ENCODE peak calls at places on chromosomes 7 and 10, in seven cellular contexts. E is transverse colon, L is bronchial epithelial cell, G is HFF-Myc, A is A673, Z is IMR-90, D is tibial nerve. N is an unnamed sample.

GRCh38 chr7:70470751-70471150 is 661.2 kb upstream of the GALNT17 start:
- DNase-seq in E (peak), L (no peak), G (no peak), A (no peak), Z (no peak), D (no peak), N (no peak)

GRCh38 chr10:86139066-86139657 is 227.4 kb downstream of the GRID1 start:
- DNase-seq in E (no peak), L (no peak), G (no peak), A (peak), Z (no peak), D (no peak), N (peak)

GRCh38 chr10:88819290-88819689 is 16.8 kb downstream of the LIPM start:
- DNase-seq in E (no peak), L (no peak), G (no peak), A (peak), Z (peak), D (no peak), N (no peak)

GRCh38 chr7:38245409-38245982 is 27.9 kb downstream of the TARP start:
- DNase-seq in E (no peak), L (no peak), G (no peak), A (no peak), Z (no peak), D (no peak), N (no peak)

GRCh38 chr10:4048245-4048864 is 263.3 kb upstream of the KLF6 start:
- DNase-seq in E (no peak), L (no peak), G (no peak), A (no peak), Z (no peak), D (no peak), N (no peak)

GRCh38 chr7:95989301-95989700 is 216.9 kb downstream of the DYNC1I1 start:
- DNase-seq in E (no peak), L (peak), G (no peak), A (no peak), Z (no peak), D (no peak), N (no peak)

GRCh38 chr7:39589323-39590111 is 23.3 kb downstream of the YAE1 start:
- DNase-seq in E (no peak), L (peak), G (peak), A (peak), Z (peak), D (peak), N (peak)

GRCh38 chr10:101139421-101139911 is 8.4 kb downstream of the TLX1 start:
- DNase-seq in E (no peak), L (no peak), G (no peak), A (no peak), Z (no peak), D (no peak), N (no peak)

GRCh38 chr10:120891367-120891766 is 40.2 kb downstream of the WDR11 start:
- DNase-seq in E (no peak), L (no peak), G (no peak), A (peak), Z (peak), D (no peak), N (no peak)

GRCh38 chr10:5999440-6000165 is 22.3 kb upstream of the IL15RA start:
- DNase-seq in E (no peak), L (no peak), G (no peak), A (no peak), Z (no peak), D (no peak), N (no peak)

GRCh38 chr10:79086822-79087221 is 18.1 kb downstream of the ZMIZ1 start:
- DNase-seq in E (no peak), L (no peak), G (no peak), A (no peak), Z (no peak), D (no peak), N (no peak)

GRCh38 chr7:22329816-22330524 is 27.0 kb downstream of the RAPGEF5 start:
- DNase-seq in E (peak), L (no peak), G (no peak), A (no peak), Z (no peak), D (no peak), N (no peak)

GRCh38 chr7:112400141-112400540 is 50.1 kb upstream of the IFRD1 start:
- DNase-seq in E (no peak), L (no peak), G (no peak), A (no peak), Z (peak), D (no peak), N (no peak)

GRCh38 chr10:62244785-62245595 is 23.7 kb downstream of the RTKN2 start:
- DNase-seq in E (peak), L (peak), G (peak), A (peak), Z (peak), D (peak), N (peak)

GRCh38 chr10:62239994-62240393 is 28.6 kb downstream of the RTKN2 start:
- DNase-seq in E (no peak), L (no peak), G (peak), A (no peak), Z (no peak), D (no peak), N (no peak)

GRCh38 chr10:62244088-62244487 is 24.6 kb downstream of the RTKN2 start:
- DNase-seq in E (no peak), L (no peak), G (no peak), A (no peak), Z (no peak), D (no peak), N (no peak)

GRCh38 chr10:62238880-62239279 is 29.8 kb downstream of the RTKN2 start:
- DNase-seq in E (no peak), L (no peak), G (no peak), A (no peak), Z (no peak), D (no peak), N (no peak)

DNA sequence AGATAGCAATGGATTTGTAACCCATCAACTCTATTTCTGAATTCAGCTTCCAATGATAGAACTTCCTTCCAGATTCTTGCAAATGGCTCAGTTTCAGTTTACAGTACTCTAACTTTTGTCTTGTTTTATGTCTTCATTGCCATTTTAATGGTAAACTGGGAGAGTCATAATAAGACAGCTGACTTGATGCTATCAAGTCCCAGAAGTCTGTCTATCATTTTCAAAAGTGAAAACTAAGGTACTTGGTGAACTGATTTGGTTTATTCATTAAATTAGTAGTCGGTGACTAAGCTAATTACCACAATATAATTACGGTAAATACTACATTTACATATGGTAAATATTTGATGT is 25.0 kb downstream of the RTKN2 start:
- DNase-seq in E (no peak), L (no peak), G (no peak), A (no peak), Z (no peak), D (no peak), N (peak)
- H3K4me3 ChIP-seq in E (no peak), L (peak), G (peak), A (peak), Z (peak), D (no peak), N (peak)

DNA sequence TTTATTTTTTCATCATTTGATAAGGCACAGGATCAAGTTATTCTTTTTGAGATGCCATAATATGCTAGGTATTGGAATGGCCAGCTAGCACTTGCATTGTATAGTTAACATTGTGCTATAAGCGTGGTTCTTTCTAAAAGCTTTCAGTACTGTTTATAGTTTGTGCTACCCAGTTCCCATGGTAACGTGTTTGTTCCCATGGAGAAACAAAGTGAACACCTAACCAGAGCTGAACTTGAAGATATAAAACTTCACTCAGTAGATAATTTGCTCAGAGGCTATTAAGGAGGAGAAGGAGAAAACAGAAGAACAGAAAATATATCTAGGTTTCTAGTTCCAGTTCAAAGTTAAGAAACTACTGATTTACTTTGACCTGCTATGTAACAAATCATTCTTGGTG is 23.6 kb upstream of the ITGB8 start:
- DNase-seq in E (no peak), L (peak), G (no peak), A (no peak), Z (peak), D (no peak), N (peak)
- TF ChIP-seq CTCF in E (no peak), L (no peak), G (no peak), A (no peak), Z (no peak), D (no peak), N (no peak)

DNA sequence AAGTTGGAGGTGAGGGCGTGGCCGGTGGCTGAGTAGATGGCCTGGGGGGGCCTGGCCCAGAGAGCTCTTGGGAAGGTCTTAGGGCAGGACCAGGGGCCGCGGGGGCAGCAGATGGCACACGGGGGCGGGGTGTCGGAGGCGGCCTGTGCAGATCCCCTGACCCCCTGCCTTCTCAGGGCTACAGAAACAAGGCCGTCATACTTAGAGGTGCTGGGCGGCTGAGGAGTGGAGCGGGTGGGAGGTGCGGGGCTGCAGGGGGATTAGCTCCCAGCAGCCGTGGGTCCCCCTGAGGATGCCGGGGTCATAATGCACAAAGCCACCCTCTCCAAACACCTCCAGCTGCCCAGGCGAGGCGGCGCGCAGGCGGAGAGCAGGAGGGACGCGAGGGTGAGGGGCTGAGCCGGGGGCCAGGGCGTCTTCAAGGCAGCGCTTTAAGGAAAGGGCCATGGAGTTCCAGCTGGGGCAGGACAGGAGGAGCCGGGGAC is 40.4 kb upstream of the ZNF32 start:
- DNase-seq in E (no peak), L (no peak), G (no peak), A (no peak), Z (no peak), D (no peak), N (no peak)
- H3K4me3 ChIP-seq in E (no peak), L (peak), G (no peak), A (peak), Z (no peak), D (peak), N (no peak)

DNA sequence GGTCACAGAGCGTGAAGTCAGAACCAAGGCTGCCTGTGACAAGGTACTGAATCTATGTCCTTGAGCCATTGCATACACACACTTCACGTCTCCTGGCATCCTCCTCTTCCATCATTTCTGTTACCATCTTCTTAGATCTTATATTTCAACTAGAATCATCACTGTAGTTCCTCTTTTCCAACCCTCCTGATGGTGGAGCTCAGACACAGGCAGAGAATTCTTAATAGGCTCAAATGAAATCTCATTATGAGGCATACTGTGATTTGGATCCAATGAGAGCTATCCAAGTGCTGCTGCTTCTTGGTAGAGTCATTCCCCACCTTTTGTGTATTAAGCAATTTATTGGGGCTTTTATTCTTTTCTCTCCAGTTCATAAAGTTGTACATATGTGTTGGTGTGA is 113.2 kb downstream of the CALCR start:
- DNase-seq in E (no peak), L (peak), G (no peak), A (peak), Z (no peak), D (no peak), N (no peak)
- TF ChIP-seq CTCF in E (no peak), L (no peak), G (no peak), A (peak), Z (no peak), D (peak), N (no peak)

GRCh38 chr7:114944742-114945625 is 23.1 kb downstream of the MDFIC start:
- DNase-seq in E (peak), L (no peak), G (peak), A (no peak), Z (peak), D (peak), N (no peak)
- H3K4me3 ChIP-seq in E (no peak), L (no peak), G (peak), A (no peak), Z (peak), D (peak), N (no peak)

GRCh38 chr7:36668080-36668479 is 56.2 kb downstream of the AOAH start:
- DNase-seq in E (no peak), L (peak), G (no peak), A (no peak), Z (peak), D (no peak), N (no peak)

GRCh38 chr7:36671432-36671829 is 52.9 kb downstream of the AOAH start:
- DNase-seq in E (no peak), L (no peak), G (no peak), A (no peak), Z (no peak), D (no peak), N (no peak)

GRCh38 chr7:36673703-36674102 is 50.6 kb downstream of the AOAH start:
- DNase-seq in E (no peak), L (peak), G (no peak), A (no peak), Z (no peak), D (no peak), N (no peak)

GRCh38 chr7:36668750-36669149 is 55.5 kb downstream of the AOAH start:
- DNase-seq in E (peak), L (no peak), G (no peak), A (no peak), Z (no peak), D (no peak), N (no peak)

DNA sequence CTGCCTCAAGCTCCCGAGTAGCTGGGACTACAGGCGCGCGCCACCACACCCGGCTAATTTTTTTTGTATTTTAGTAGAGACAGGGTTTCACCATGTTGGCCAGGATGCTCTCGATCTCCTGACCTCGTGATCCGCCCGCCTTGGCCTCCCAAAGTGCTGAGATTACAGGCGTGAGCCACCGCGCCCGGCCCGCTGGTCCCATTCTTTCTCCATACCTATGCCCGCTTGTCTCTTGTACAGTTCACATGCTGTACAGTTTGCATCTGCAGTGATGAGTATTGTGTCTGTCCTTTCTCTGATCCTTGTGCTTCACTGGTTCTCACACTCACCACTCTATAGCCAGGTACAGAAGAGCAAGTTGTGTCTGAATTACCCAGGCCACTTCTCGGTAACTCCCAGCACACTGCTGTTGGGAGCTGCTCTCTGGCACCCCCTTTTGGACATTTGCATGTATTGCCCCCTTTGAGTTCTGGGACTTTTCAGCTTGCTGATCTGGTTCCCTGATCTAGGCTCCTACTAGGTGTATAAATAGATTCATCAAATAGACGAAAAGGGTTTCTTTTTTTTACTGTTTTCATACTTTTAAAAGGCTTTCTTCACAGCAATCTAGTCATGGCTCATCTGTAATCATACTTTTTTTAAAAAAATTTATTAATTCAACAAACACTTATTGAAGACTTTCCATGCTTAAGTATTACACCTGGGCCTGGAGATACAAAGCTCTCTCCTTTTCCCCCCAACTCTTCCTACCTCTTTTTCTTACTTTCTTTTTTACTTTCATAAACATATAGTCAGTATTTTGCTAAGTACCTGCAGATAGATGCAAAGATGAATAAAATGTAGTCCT is 53.5 kb downstream of the AOAH start:
- DNase-seq in E (peak), L (peak), G (no peak), A (peak), Z (peak), D (peak), N (peak)
- TF ChIP-seq CTCF in E (peak), L (peak), G (peak), A (peak), Z (peak), D (peak), N (peak)

DNA sequence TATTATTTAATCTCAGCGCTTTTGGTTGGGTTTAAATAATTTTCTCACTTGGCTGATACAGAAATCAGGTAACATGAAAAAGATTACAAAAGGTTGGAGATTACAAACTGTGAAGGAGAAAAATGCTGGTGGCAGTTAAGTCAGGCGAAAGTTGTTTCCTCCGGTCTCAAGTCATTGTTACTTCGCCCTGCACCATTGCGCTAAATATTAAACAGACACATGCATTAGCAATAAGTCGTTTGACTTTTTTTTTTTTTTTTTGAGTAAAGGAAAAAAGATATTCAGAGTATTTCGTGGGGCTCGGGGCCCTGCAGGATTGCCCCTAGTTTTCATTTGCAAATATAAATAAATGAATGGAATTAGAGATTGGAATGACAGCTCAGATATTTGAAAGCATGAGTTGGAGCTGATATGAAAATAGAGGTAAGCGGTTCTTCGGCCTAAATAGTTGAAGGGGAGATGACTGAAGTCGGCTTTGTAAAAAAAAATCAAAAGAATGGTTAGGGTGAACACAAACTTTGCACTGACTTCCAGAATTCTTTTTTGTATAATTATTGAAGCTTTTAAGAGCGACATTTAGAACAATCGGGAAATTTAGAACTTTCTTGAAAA is 914 bp downstream of the SDHAF3 start:
- DNase-seq in E (no peak), L (no peak), G (no peak), A (peak), Z (no peak), D (no peak), N (peak)
- H3K4me3 ChIP-seq in E (peak), L (peak), G (peak), A (peak), Z (peak), D (peak), N (peak)

DNA sequence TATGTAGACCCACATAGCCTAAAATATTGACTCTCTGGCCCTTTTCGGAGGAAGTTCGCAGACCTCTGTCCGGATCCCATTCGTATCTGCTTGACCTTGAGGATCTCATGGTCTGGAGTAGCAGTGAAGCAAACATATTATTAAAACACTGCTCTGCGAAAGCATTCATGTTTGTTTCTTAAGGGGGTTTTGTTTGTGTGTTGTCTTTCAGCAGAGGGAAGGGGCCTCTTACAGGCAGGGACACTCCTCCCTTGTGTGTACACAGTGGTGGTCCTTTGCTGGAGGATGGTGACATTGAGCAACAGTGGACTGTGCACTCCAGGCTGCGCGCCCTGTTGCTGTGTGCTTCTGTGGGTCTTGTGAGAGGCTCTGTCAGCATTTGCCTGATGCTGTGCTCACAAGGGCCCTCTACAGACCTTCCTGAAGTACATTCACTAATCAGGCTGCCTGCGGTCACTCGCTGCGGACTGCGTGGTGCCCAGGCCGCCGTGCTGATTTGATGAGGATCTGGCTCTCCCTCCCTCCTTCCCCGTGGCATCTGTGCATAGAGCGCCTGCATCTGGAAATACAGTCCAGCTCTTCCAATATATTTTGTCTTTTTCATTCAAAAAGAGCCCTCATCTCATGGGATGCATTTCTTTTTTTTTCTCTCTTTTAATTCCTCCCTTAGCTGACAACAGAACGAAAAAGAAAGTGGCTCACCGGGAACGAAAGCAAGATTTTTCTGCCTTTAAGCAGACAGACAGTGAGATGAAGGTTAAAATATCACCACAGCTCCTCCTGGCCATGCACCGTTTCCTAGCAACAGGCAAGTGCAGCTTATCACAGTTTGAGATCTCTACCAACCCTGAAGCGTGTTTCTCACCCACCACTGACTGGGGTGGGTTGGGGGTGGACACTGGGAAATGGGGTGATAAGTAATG is 135.8 kb downstream of the CNNM2 start:
- DNase-seq in E (peak), L (peak), G (peak), A (peak), Z (peak), D (peak), N (peak)
- TF ChIP-seq CTCF in E (no peak), L (peak), G (peak), A (peak), Z (peak), D (peak), N (no peak)

GRCh38 chr7:27158436-27159277 is 2.2 kb upstream of the HOXA7 start:
- DNase-seq in E (peak), L (no peak), G (no peak), A (no peak), Z (no peak), D (no peak), N (no peak)

GRCh38 chr7:27160546-27161213 is 4.2 kb upstream of the HOXA7 start:
- DNase-seq in E (peak), L (peak), G (no peak), A (peak), Z (peak), D (peak), N (peak)

GRCh38 chr7:27161214-27161720 is 4.1 kb downstream of the HOXA9 start:
- DNase-seq in E (peak), L (no peak), G (no peak), A (no peak), Z (no peak), D (no peak), N (no peak)

GRCh38 chr7:27159278-27160146 is 3.0 kb upstream of the HOXA7 start:
- DNase-seq in E (peak), L (no peak), G (no peak), A (no peak), Z (no peak), D (no peak), N (no peak)

GRCh38 chr7:27160147-27160545 is 3.7 kb upstream of the HOXA7 start:
- DNase-seq in E (peak), L (no peak), G (no peak), A (no peak), Z (no peak), D (no peak), N (no peak)
- H3K4me3 ChIP-seq in E (no peak), L (no peak), G (no peak), A (peak), Z (no peak), D (peak), N (peak)

N was measured in GM12865.